ENCODE peak calls at places on chromosomes 5 and 9, in seven cellular contexts. U, E, Y, I, X, P and Q are unnamed samples.

GRCh38 chr9:36141288-36141687 is 4.8 kb downstream of the GLIPR2 start:
- DNase-seq in U (no peak), E (no peak), Y (no peak), I (peak; percentile 28), X (peak; percentile 65), P (no peak), Q (no peak)

GRCh38 chr9:135239100-135239768 is 151.8 kb downstream of the OLFM1 start:
- DNase-seq in U (peak; percentile 27), E (no peak), Y (no peak), I (no peak), X (no peak), P (no peak), Q (no peak)

GRCh38 chr5:1001406-1002270 is 7.0 kb upstream of the NKD2 start:
- DNase-seq in U (peak; percentile 30), E (no peak), Y (no peak), I (peak; percentile 4), X (no peak), P (no peak), Q (peak; percentile 11)

GRCh38 chr9:81826541-81826906 is 101.7 kb upstream of the SPATA31D4 start:
- DNase-seq in U (peak; percentile 53), E (no peak), Y (no peak), I (no peak), X (no peak), P (no peak), Q (no peak)

GRCh38 chr9:121281614-121282291 is 13.8 kb downstream of the GSN start:
- DNase-seq in U (peak; percentile 89), E (peak; percentile 94), Y (peak; percentile 99), I (peak; percentile 90), X (peak; percentile 98), P (no peak), Q (peak; percentile 56)

GRCh38 chr9:34398875-34399274 is 22.2 kb upstream of the MYORG start:
- DNase-seq in U (no peak), E (no peak), Y (no peak), I (no peak), X (no peak), P (no peak), Q (no peak)

GRCh38 chr5:58227858-58228257 is 232.0 kb downstream of the PLK2 start:
- DNase-seq in U (no peak), E (no peak), Y (no peak), I (no peak), X (no peak), P (no peak), Q (no peak)

GRCh38 chr5:96134886-96135285 is 173.2 kb upstream of the ELL2 start:
- DNase-seq in U (no peak), E (no peak), Y (no peak), I (no peak), X (no peak), P (no peak), Q (no peak)

GRCh38 chr9:109060235-109060634 is 46.9 kb upstream of the CTNNAL1 start:
- DNase-seq in U (no peak), E (no peak), Y (no peak), I (no peak), X (no peak), P (no peak), Q (no peak)

GRCh38 chr9:35367451-35367850 is 122.5 kb upstream of the RUSC2 start:
- DNase-seq in U (no peak), E (no peak), Y (peak; percentile 90), I (no peak), X (peak; percentile 88), P (no peak), Q (no peak)

GRCh38 chr5:116404001-116404400 is 170.6 kb downstream of the SEMA6A start:
- DNase-seq in U (no peak), E (no peak), Y (no peak), I (no peak), X (no peak), P (no peak), Q (no peak)

GRCh38 chr9:104682642-104683041 is 11.7 kb upstream of the OR13D1 start:
- DNase-seq in U (no peak), E (peak; percentile 53), Y (peak; percentile 48), I (no peak), X (peak; percentile 69), P (peak; percentile 62), Q (no peak)

GRCh38 chr9:115398313-115398650 is 280.3 kb upstream of the TNC start:
- DNase-seq in U (no peak), E (no peak), Y (no peak), I (no peak), X (no peak), P (no peak), Q (no peak)

GRCh38 chr5:176530983-176531901 is 6.0 kb downstream of the RNF44 start:
- DNase-seq in U (peak; percentile 41), E (no peak), Y (peak; percentile 38), I (no peak), X (no peak), P (peak; percentile 50), Q (no peak)

GRCh38 chr5:177462021-177462670 is 11.3 kb downstream of the DBN1 start:
- DNase-seq in U (peak; percentile 62), E (no peak), Y (no peak), I (no peak), X (no peak), P (no peak), Q (no peak)

GRCh38 chr5:126919566-126919965 is 110.8 kb downstream of the MARCHF3 start:
- DNase-seq in U (no peak), E (no peak), Y (no peak), I (no peak), X (peak; percentile 7), P (no peak), Q (no peak)

GRCh38 chr9:115058684-115059315 is 59.2 kb downstream of the TNC start:
- DNase-seq in U (no peak), E (no peak), Y (peak; percentile 89), I (no peak), X (peak; percentile 85), P (no peak), Q (no peak)

GRCh38 chr9:78242041-78242440 is 6.2 kb downstream of the CEP78 start:
- DNase-seq in U (no peak), E (no peak), Y (no peak), I (no peak), X (no peak), P (no peak), Q (no peak)

GRCh38 chr9:116760636-116761035 is 73.5 kb downstream of the TRIM32 start:
- DNase-seq in U (no peak), E (no peak), Y (no peak), I (no peak), X (no peak), P (peak; percentile 42), Q (no peak)

GRCh38 chr5:11733185-11733839 is 170.9 kb downstream of the CTNND2 start:
- DNase-seq in U (no peak), E (no peak), Y (no peak), I (no peak), X (no peak), P (no peak), Q (no peak)

GRCh38 chr5:40474250-40474649 is 205.5 kb upstream of the PTGER4 start:
- DNase-seq in U (no peak), E (no peak), Y (no peak), I (no peak), X (no peak), P (no peak), Q (no peak)

GRCh38 chr9:99239341-99240055 is 17.4 kb downstream of the SEC61B start:
- DNase-seq in U (no peak), E (no peak), Y (no peak), I (no peak), X (peak; percentile 11), P (no peak), Q (no peak)

GRCh38 chr9:4344946-4345345 is 45.1 kb upstream of the GLIS3 start:
- DNase-seq in U (no peak), E (no peak), Y (peak; percentile 54), I (no peak), X (peak; percentile 85), P (no peak), Q (no peak)

GRCh38 chr5:103394676-103395075 is 136.1 kb downstream of the MACIR start:
- DNase-seq in U (no peak), E (no peak), Y (no peak), I (no peak), X (no peak), P (no peak), Q (no peak)

DNA sequence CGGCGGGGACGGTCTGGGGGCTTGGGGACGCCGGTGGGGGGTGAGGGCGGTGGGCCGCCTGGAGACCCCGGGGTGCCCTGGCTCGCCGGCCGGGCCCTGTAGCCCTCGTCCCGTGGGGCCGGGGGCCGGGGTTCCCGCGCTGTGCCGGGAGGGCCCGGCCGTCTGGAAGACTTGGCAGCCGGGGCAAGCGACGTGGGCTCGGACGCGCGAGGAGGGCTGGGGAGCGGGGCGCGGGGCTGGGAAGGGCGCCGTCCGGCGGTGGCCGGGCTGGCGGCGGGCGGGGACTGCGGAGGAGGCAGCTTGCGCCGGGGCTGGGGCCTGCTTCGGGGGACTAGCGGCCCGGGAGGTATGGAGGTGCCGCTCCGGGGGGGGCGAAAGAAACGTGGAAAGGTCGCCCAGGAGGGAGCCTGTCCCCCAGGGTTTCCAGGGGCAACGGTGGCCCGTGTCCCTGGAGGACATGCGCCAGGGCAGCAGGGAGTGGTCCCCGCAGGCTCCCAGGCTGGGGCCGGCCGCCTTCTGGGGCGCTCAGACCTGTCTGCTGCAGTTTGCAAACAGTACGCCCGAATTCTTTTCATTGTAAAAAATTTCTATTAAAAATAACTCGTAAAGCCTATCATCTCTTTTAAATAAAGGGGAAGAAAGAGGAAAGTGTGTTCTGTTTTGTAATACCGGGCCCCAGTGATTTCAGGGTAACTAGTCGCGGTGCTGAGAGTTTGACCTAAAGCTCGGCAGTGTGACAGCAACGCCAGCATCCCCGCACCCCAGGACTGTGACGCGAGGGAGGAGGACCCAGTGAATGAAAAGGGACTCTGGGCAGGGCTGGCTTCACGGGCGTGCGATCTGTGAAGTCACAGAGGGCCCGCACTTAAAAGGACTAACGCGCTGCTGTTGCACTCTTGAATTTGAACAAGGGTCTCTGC is 752 bp upstream of the ANKH start:
- DNase-seq in U (peak; percentile 81), E (no peak), Y (no peak), I (peak; percentile 53), X (no peak), P (peak; percentile 64), Q (peak; percentile 37)
- TF ChIP-seq CTCF in U (peak; percentile 30), E (no peak), Y (peak; percentile 62), I (no peak), X (no peak), P (peak; percentile 37), Q (no peak)

GRCh38 chr5:172293745-172294342 is 10.3 kb upstream of the UBTD2 start:
- DNase-seq in U (no peak), E (no peak), Y (no peak), I (no peak), X (no peak), P (no peak), Q (no peak)
- TF ChIP-seq CTCF in U (no peak), E (no peak), Y (peak; percentile 78), I (no peak), X (no peak), P (peak; percentile 37), Q (no peak)

GRCh38 chr9:69292078-69292477 is 32.9 kb upstream of the ENTREP1 start:
- DNase-seq in U (no peak), E (peak; percentile 34), Y (no peak), I (no peak), X (no peak), P (no peak), Q (no peak)
- TF ChIP-seq CTCF in U (no peak), E (peak; percentile 66), Y (no peak), I (no peak), X (no peak), P (peak; percentile 35), Q (no peak)

DNA sequence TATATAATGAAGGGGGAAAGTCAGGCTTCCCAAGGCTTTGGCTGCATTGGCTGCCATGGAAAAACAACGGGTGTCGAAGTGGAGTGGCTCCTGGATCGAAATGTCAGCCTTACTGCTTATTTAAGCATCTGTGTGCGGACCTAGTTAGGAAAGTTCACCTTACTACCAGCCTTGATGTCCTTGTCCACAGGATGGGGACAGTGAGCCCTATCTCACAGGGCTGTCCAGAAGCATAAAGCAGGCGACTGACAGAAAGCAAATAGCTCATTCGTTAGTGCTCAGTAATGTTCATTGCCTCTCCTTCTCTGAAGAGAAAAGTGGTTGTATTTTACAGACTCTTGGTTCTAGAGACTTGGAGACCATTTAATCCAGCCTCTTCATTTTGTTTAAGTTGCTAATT is 81.5 kb upstream of the NIPAL4 start:
- DNase-seq in U (no peak), E (no peak), Y (no peak), I (no peak), X (no peak), P (no peak), Q (no peak)
- TF ChIP-seq CTCF in U (no peak), E (peak; percentile 31), Y (no peak), I (no peak), X (no peak), P (no peak), Q (no peak)